ENCODE peak calls at places on chromosomes 3 and 15, in five cellular contexts. M, Q, F, J and A are unnamed samples.

GRCh38 chr3:184552296-184552695 is 9.3 kb upstream of the EPHB3 start:
- DNase-seq in M (no peak), J (no peak), Q (no peak), F (no peak), A (no peak)

GRCh38 chr3:94862703-94863102 is 799.8 kb downstream of the NSUN3 start:
- DNase-seq in F (no peak), J (no peak), M (peak; percentile 45), Q (peak; percentile 8), A (no peak)

GRCh38 chr3:177195242-177195940 is 1.9 kb downstream of the TBL1XR1 start:
- DNase-seq in M (peak; percentile 39), Q (peak; percentile 60), F (peak; percentile 30), J (peak; percentile 60), A (no peak)

GRCh38 chr3:193737191-193737751 is 144.3 kb downstream of the OPA1 start:
- DNase-seq in M (no peak), J (no peak), F (no peak), Q (peak; percentile 88), A (no peak)

GRCh38 chr3:81726735-81727134 is 34.7 kb downstream of the GBE1 start:
- DNase-seq in M (no peak), F (no peak), Q (no peak), J (no peak), A (no peak)

GRCh38 chr3:37526511-37526910 is 335.2 kb upstream of the CTDSPL start:
- DNase-seq in J (peak; percentile 50), F (no peak), Q (no peak), M (no peak), A (no peak)

GRCh38 chr15:33655488-33655887 is 312.8 kb upstream of the CHRM5 start:
- DNase-seq in J (no peak), M (no peak), F (no peak), Q (no peak), A (no peak)

GRCh38 chr3:183381179-183381578 is 47.2 kb downstream of the MCF2L2 start:
- DNase-seq in M (no peak), F (no peak), Q (peak; percentile 22), J (no peak), A (no peak)

GRCh38 chr3:129855454-129856419 is 37.8 kb downstream of the TMCC1 start:
- DNase-seq in M (no peak), Q (no peak), F (no peak), J (no peak), A (no peak)

GRCh38 chr3:71521940-71522876 is 61.3 kb downstream of the FOXP1 start:
- DNase-seq in J (no peak), Q (no peak), F (no peak), M (no peak), A (no peak)

GRCh38 chr15:91948001-91948608 is 94.6 kb downstream of the SLCO3A1 start:
- DNase-seq in F (no peak), Q (no peak), J (peak; percentile 42), M (no peak), A (no peak)

GRCh38 chr3:106577241-106577640 is 708.4 kb upstream of the CBLB start:
- DNase-seq in M (no peak), J (no peak), F (no peak), Q (no peak), A (no peak)

GRCh38 chr3:43995078-43995928 is 246.4 kb upstream of the TOPAZ1 start:
- DNase-seq in M (peak; percentile 36), J (no peak), F (peak; percentile 53), Q (peak; percentile 79), A (no peak)

GRCh38 chr15:57060799-57061198 is 142.4 kb downstream of the TCF12 start:
- DNase-seq in J (no peak), F (no peak), Q (no peak), M (no peak), A (no peak)